ENCODE peak calls at places on chromosome X, in five cellular contexts. One of them, this sample, is unnamed.

GRCh38 chrX:357693-358471 is 28.8 kb downstream of the PPP2R3B start:
- DNase-seq in IMR-90: peak; percentile 60
- DNase-seq in activated naive CD8-positive, alpha-beta T cell treated with anti-CD3 and anti-CD28 coated beads, Interleukin-2, amount 10 ng/mL, durations not matched to agents 7 days and 5 days: peak; percentile 51
- DNase-seq in CD4-positive, alpha-beta T cell: no peak
- DNase-seq in retina: no peak
- DNase-seq in this sample: no peak

GRCh38 chrX:19846995-19847790 is 40.2 kb downstream of the SH3KBP1 start:
- DNase-seq in IMR-90: peak; percentile 89
- DNase-seq in CD4-positive, alpha-beta T cell: no peak
- DNase-seq in retina: no peak
- DNase-seq in activated naive CD8-positive, alpha-beta T cell treated with anti-CD3 and anti-CD28 coated beads, Interleukin-2, amount 10 ng/mL, durations not matched to agents 7 days and 5 days: no peak
- DNase-seq in this sample: no peak

GRCh38 chrX:108726748-108727147 is 9.6 kb downstream of the IRS4 start:
- DNase-seq in IMR-90: no peak
- DNase-seq in activated naive CD8-positive, alpha-beta T cell treated with anti-CD3 and anti-CD28 coated beads, Interleukin-2, amount 10 ng/mL, durations not matched to agents 7 days and 5 days: no peak
- DNase-seq in CD4-positive, alpha-beta T cell: no peak
- DNase-seq in retina: no peak
- DNase-seq in this sample: no peak

GRCh38 chrX:19602866-19603620 is 87.7 kb upstream of the MAP3K15 start:
- DNase-seq in retina: no peak
- DNase-seq in IMR-90: peak; percentile 82
- DNase-seq in CD4-positive, alpha-beta T cell: no peak
- DNase-seq in activated naive CD8-positive, alpha-beta T cell treated with anti-CD3 and anti-CD28 coated beads, Interleukin-2, amount 10 ng/mL, durations not matched to agents 7 days and 5 days: no peak
- DNase-seq in this sample: no peak

GRCh38 chrX:1453951-1454785 is 1.5 kb upstream of the ASMTL start:
- DNase-seq in IMR-90: peak; percentile 69
- DNase-seq in activated naive CD8-positive, alpha-beta T cell treated with anti-CD3 and anti-CD28 coated beads, Interleukin-2, amount 10 ng/mL, durations not matched to agents 7 days and 5 days: peak; percentile 95
- DNase-seq in CD4-positive, alpha-beta T cell: peak; percentile 89
- DNase-seq in retina: peak; percentile 91
- DNase-seq in this sample: peak; percentile 93

GRCh38 chrX:58025979-58026378 is 115.7 kb upstream of the ZXDA start:
- DNase-seq in CD4-positive, alpha-beta T cell: peak; percentile 2
- DNase-seq in activated naive CD8-positive, alpha-beta T cell treated with anti-CD3 and anti-CD28 coated beads, Interleukin-2, amount 10 ng/mL, durations not matched to agents 7 days and 5 days: no peak
- DNase-seq in retina: no peak
- DNase-seq in IMR-90: peak; percentile 25
- DNase-seq in this sample: peak; percentile 13

GRCh38 chrX:24838624-24839023 is 144.9 kb downstream of the POLA1 start:
- DNase-seq in retina: peak; percentile 38
- DNase-seq in activated naive CD8-positive, alpha-beta T cell treated with anti-CD3 and anti-CD28 coated beads, Interleukin-2, amount 10 ng/mL, durations not matched to agents 7 days and 5 days: no peak
- DNase-seq in CD4-positive, alpha-beta T cell: no peak
- DNase-seq in IMR-90: peak; percentile 50
- DNase-seq in this sample: no peak

GRCh38 chrX:29634516-29634915 is 580.8 kb upstream of the MAGEB2 start:
- DNase-seq in activated naive CD8-positive, alpha-beta T cell treated with anti-CD3 and anti-CD28 coated beads, Interleukin-2, amount 10 ng/mL, durations not matched to agents 7 days and 5 days: no peak
- DNase-seq in retina: no peak
- DNase-seq in IMR-90: peak; percentile 54
- DNase-seq in CD4-positive, alpha-beta T cell: no peak
- DNase-seq in this sample: no peak

This sample was measured in T-helper 9 cell.